ENCODE peak calls at places on chromosomes 12 and 14, in ten cellular contexts. T is breast epithelium, Y is stomach, F is A549, J is right lobe of liver, C is tibial nerve, I is testis, E is ovary, H is uterus, L is erythroblast. O is an unnamed sample.

GRCh38 chr12:115726691-115727090 is 550.8 kb downstream of the MED13L start:
- DNase-seq in F (no peak), J (no peak), L (no peak), I (no peak), T (no peak), H (no peak), C (no peak), E (no peak), Y (no peak), O (no peak)

GRCh38 chr14:74804219-74804825 is 41.2 kb downstream of the YLPM1 start:
- DNase-seq in J (no peak), E (peak; percentile 16), F (peak; percentile 50), H (no peak), T (no peak), L (peak; percentile 60), I (peak; percentile 38), C (no peak), Y (no peak), O (peak; percentile 19)

GRCh38 chr12:4478933-4479332 is 33.3 kb upstream of the FGF6 start:
- DNase-seq in H (no peak), T (no peak), L (no peak), Y (no peak), F (no peak), J (no peak), I (no peak), E (no peak), C (no peak), O (no peak)

GRCh38 chr12:119410396-119410795 is 75.9 kb downstream of the CCDC60 start:
- DNase-seq in C (no peak), H (no peak), E (no peak), T (no peak), L (no peak), F (no peak), I (no peak), J (no peak), Y (no peak), O (no peak)

GRCh38 chr14:104390221-104390931 is 189.2 kb upstream of the C14orf180 start:
- DNase-seq in C (no peak), I (peak; percentile 9), H (peak; percentile 6), L (no peak), Y (no peak), T (peak; percentile 34), J (no peak), F (no peak), E (peak; percentile 5), O (no peak)

GRCh38 chr12:13390381-13390856 is 193.9 kb downstream of the EMP1 start:
- DNase-seq in H (peak; percentile 59), T (peak; percentile 92), C (peak; percentile 32), Y (peak; percentile 98), E (peak; percentile 11), F (peak; percentile 88), J (peak; percentile 94), L (no peak), I (peak; percentile 85), O (peak; percentile 64)

GRCh38 chr14:35247777-35248475 is 44.3 kb upstream of the PSMA6 start:
- DNase-seq in J (no peak), T (no peak), C (no peak), I (no peak), H (no peak), Y (no peak), F (no peak), L (no peak), E (no peak), O (no peak)

GRCh38 chr12:120012067-120012621 is 23.1 kb downstream of the BICDL1 start:
- DNase-seq in F (peak; percentile 78), I (no peak), C (no peak), L (peak; percentile 12), E (no peak), J (no peak), H (no peak), Y (no peak), T (no peak), O (peak; percentile 52)

DNA sequence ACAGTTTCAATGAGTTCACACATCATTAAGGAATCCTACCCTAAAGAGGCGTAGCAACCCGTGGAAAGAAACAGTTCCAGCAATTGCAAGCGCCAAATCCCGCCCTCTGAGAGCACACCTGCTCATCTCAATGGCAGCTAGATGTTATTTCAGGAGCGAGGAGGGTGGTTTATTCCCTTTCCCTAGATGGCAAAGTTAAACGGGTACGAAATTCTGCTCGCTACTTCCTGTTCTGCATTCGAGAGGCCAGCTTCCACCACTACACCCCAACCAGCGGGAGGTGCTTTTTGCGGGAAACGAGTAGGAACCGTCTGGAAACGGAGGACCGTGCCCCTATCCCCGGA is 561 bp downstream of the VPS29 start:
- DNase-seq in L (no peak), I (peak; percentile 52), C (peak; percentile 25), J (peak; percentile 50), E (no peak), T (no peak), Y (peak; percentile 34), H (no peak), F (peak; percentile 54), O (peak; percentile 24)
- TF ChIP-seq POLR2A in L (no peak), I (no peak), C (no peak), J (no peak), E (no peak), T (no peak), Y (no peak), H (no peak), F (no peak), O (no peak)

GRCh38 chr12:109994262-109995175 is 1.6 kb downstream of the GIT2 start:
- DNase-seq in H (no peak), L (no peak), I (no peak), E (no peak), C (no peak), J (no peak), T (no peak), F (no peak), Y (no peak), O (no peak)

GRCh38 chr12:109997393-109997792 is 1.2 kb upstream of the GIT2 start:
- DNase-seq in Y (no peak), I (no peak), E (no peak), L (no peak), F (no peak), C (no peak), J (no peak), H (no peak), T (no peak), O (no peak)

GRCh38 chr12:109995366-109995702 is 834 bp downstream of the GIT2 start:
- DNase-seq in E (no peak), L (no peak), I (no peak), T (no peak), F (no peak), Y (no peak), J (no peak), H (no peak), C (no peak), O (no peak)

GRCh38 chr12:109996483-109996853 is 300 bp upstream of the GIT2 start:
- DNase-seq in H (no peak), J (no peak), E (no peak), L (no peak), Y (no peak), F (no peak), C (no peak), I (no peak), T (no peak), O (no peak)

DNA sequence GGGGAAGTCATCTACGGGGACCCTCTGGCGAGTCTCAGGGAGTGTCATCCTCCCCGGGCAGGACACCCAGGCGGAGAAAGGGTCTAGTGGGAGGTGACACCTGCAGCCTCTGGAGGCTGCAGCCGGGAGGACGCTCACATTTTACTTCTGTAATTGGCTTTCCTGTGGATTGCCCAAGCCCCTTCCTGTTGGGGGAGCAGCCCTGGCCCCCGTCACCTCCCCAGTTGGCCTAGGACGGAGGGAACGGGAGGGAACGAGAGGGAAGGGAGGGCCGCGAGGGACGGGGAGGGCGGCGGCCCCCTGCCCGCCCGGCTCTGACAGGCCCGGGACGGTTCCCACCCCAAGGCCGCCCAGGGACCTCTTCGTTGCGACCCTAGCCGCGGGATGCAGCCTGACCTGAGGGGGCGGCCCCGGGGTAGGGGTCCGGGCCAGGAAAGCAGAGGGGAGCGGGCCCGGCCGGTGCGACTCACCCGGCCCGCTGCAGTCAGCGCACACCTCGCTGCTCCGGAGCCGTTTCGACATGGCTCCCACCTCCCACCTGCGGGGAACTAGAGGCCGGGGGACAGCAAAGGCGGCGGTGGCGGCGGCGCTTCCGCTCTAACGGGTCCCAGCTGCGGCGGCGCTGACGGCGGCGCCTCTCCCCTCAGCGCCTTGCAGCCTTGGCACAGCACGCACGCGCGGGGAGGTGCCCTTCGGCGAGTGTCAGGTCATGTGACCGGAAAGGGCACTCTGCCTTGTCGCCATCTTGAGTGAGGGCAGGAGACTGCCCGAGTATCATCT is at the start of gene GIT2:
- DNase-seq in I (peak; percentile 96), E (peak; percentile 91), H (peak; percentile 90), J (peak; percentile 94), F (peak; percentile 95), L (peak; percentile 94), Y (peak; percentile 95), T (peak; percentile 89), C (peak; percentile 90), O (peak; percentile 87)
- TF ChIP-seq POLR2A in I (peak; percentile 45), E (peak; percentile 46), H (peak; percentile 50), J (peak; percentile 88), F (peak; percentile 90), L (peak; percentile 69), Y (no peak), T (no peak), C (peak; percentile 71), O (peak; percentile 87)

GRCh38 chr14:49615776-49616175 is 4.7 kb downstream of the RPL36AL start:
- DNase-seq in Y (no peak), E (no peak), J (no peak), L (peak; percentile 68), I (no peak), C (no peak), T (no peak), H (no peak), F (no peak), O (no peak)

GRCh38 chr14:49619730-49620129 is 696 bp downstream of the RPL36AL start:
- DNase-seq in J (no peak), C (no peak), H (no peak), L (no peak), Y (no peak), F (no peak), I (no peak), E (no peak), T (no peak), O (no peak)

GRCh38 chr14:49620182-49621113 is at the start of the genes MGAT2 and RPL36AL:
- DNase-seq in C (peak; percentile 93), Y (peak; percentile 98), F (peak; percentile 99), E (peak; percentile 98), J (peak; percentile 100), I (peak; percentile 98), H (peak; percentile 98), L (peak; percentile 98), T (peak; percentile 97), O (peak; percentile 76)

GRCh38 chr14:49621114-49621881 is 699 bp downstream of the MGAT2 start:
- DNase-seq in J (peak; percentile 73), H (peak; percentile 52), E (peak; percentile 62), I (peak; percentile 64), Y (peak; percentile 63), F (peak; percentile 80), L (peak; percentile 82), C (peak; percentile 37), T (peak; percentile 73), O (no peak)

DNA sequence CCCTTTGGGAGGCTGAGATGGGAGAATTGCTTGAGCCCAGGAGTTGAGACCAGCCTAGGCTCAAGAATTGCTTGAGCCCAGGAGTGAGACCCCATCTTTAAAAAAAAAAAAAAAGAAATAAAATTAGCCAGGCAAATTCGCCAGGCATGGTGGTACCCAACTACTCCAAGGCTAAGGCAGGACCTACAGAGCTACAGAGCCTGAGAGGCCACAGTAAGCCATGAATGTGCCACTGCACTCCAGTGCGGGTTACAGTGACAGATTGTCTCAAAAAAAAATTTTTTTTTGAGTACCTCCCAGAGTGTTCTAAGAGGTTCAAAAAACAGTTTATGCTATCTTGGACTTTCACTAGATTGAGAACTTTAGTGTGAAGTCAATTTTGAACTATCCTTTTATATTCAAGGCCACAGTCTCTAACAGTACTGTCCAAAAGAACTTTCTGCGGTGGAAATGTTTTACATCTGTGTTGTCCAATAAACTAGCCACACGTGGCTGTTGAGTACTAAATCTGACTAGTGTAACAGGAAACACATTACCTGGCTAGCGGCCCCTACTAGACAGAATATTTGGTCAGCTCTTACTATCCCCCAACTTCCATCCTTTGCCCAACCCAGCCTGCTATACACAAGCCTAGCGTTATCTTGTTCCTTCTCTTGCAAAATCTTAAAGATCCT is 2.4 kb downstream of the RPL36AL start:
- DNase-seq in E (no peak), J (no peak), T (no peak), I (no peak), F (no peak), Y (no peak), H (no peak), L (no peak), C (no peak), O (no peak)
- TF ChIP-seq POLR2A in E (no peak), J (no peak), T (no peak), I (no peak), F (no peak), Y (no peak), H (no peak), L (no peak), C (no peak), O (no peak)

GRCh38 chr12:112978163-112979081 is at the start of gene OAS2:
- DNase-seq in F (no peak), E (peak; percentile 23), I (peak; percentile 65), T (peak; percentile 60), H (peak; percentile 52), C (peak; percentile 50), J (peak; percentile 65), L (no peak), Y (peak; percentile 80), O (peak; percentile 50)
- TF ChIP-seq POLR2A in F (no peak), E (no peak), I (no peak), T (no peak), H (peak; percentile 20), C (no peak), J (peak; percentile 82), L (no peak), Y (no peak), O (no peak)

O was measured in H54.